ENCODE peak calls at places on chromosomes 7 and 10, in four cellular contexts. O, R, H and U are unnamed samples.

GRCh38 chr10:93468532-93469213 is 13.5 kb downstream of the MYOF start:
- DNase-seq in H (peak; percentile 88), O (peak; percentile 89), R (peak; percentile 91), U (peak; percentile 80)

GRCh38 chr10:93061594-93062498 is 1.2 kb downstream of the CYP26C1 start:
- DNase-seq in H (no peak), O (no peak), R (peak; percentile 33), U (no peak)

GRCh38 chr10:3786295-3786981 is 1.4 kb upstream of the KLF6 start:
- DNase-seq in R (peak; percentile 60), H (no peak), O (peak; percentile 88), U (peak; percentile 90)

GRCh38 chr10:91378061-91378460 is 32.1 kb upstream of the HECTD2 start:
- DNase-seq in H (no peak), R (peak; percentile 59), O (no peak), U (no peak)

GRCh38 chr10:102757323-102757722 is 13.6 kb downstream of the WBP1L start:
- DNase-seq in H (no peak), R (no peak), O (no peak), U (no peak)

GRCh38 chr7:158828343-158829020 is 827 bp downstream of the ESYT2 start:
- DNase-seq in H (peak; percentile 75), O (no peak), R (no peak), U (no peak)

GRCh38 chr7:105473163-105473562 is 48.9 kb downstream of the PUS7 start:
- DNase-seq in R (peak; percentile 91), O (no peak), H (peak; percentile 86), U (no peak)

GRCh38 chr7:12643001-12643400 is 44.4 kb upstream of the ARL4A start:
- DNase-seq in R (no peak), O (no peak), H (peak; percentile 69), U (no peak)

GRCh38 chr10:16652154-16652553 is 130.5 kb upstream of the C1QL3 start:
- DNase-seq in R (peak; percentile 48), H (peak; percentile 9), O (no peak), U (no peak)

GRCh38 chr7:139559364-139560105 is 36.0 kb downstream of the CLEC2L start:
- DNase-seq in R (no peak), O (no peak), H (no peak), U (no peak)

GRCh38 chr7:30755384-30756154 is 3.6 kb downstream of the INMT start:
- DNase-seq in O (no peak), H (peak; percentile 69), R (peak; percentile 75), U (no peak)

GRCh38 chr10:4167216-4167615 is 382.2 kb upstream of the KLF6 start:
- DNase-seq in R (no peak), H (no peak), O (no peak), U (no peak)

DNA sequence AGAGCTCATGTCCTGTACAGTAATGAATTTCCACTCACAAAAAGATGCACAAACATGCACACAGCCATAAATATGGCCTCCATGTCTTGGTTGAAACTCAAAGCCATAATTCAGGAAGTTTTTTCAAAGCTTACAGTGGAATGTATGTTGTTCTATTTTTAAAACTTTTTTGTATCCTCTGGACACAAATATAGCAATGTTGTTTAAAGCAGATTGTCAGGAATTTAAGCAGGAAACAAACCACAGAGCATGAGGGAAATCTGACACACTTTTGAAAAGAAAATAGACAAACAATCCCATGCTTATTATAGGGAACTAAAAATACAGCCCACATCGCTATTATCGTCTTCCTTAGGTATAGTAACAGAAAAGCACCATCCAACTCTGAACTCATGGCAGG is 21.5 kb downstream of the LRRN3 start:
- DNase-seq in R (peak; percentile 21), H (peak; percentile 49), O (no peak), U (no peak)
- H3K4me3 ChIP-seq in R (no peak overlapping the region), H (no peak overlapping the region), O (no peak overlapping the region), U (no peak overlapping the region)

GRCh38 chr7:44107961-44108767 is 4.0 kb downstream of the AEBP1 start:
- DNase-seq in O (no peak), H (no peak), R (no peak), U (no peak)

GRCh38 chr7:44104880-44105771 is 981 bp downstream of the AEBP1 start:
- DNase-seq in R (peak; percentile 73), H (peak; percentile 79), O (no peak), U (peak; percentile 79)

GRCh38 chr7:44107116-44107960 is 3.2 kb downstream of the AEBP1 start:
- DNase-seq in R (no peak), O (no peak), H (no peak), U (no peak)

GRCh38 chr7:44105832-44106231 is 1.7 kb downstream of the AEBP1 start:
- DNase-seq in H (no peak), R (no peak), O (no peak), U (no peak)

GRCh38 chr7:44106311-44107065 is 2.3 kb downstream of the AEBP1 start:
- DNase-seq in R (no peak), O (no peak), H (no peak), U (no peak)
- H3K4me3 ChIP-seq in R (peak overlapping the region; percentile 68), O (no peak overlapping the region), H (peak overlapping the region; percentile 76), U (no peak overlapping the region)

GRCh38 chr10:100370976-100371706 is 24.1 kb downstream of the SCD start:
- DNase-seq in R (peak; percentile 93), H (peak; percentile 83), O (peak; percentile 82), U (no peak)
- H3K4me3 ChIP-seq in R (no peak overlapping the region), H (peak overlapping the region; percentile 54), O (peak overlapping the region; percentile 10), U (no peak overlapping the region)

DNA sequence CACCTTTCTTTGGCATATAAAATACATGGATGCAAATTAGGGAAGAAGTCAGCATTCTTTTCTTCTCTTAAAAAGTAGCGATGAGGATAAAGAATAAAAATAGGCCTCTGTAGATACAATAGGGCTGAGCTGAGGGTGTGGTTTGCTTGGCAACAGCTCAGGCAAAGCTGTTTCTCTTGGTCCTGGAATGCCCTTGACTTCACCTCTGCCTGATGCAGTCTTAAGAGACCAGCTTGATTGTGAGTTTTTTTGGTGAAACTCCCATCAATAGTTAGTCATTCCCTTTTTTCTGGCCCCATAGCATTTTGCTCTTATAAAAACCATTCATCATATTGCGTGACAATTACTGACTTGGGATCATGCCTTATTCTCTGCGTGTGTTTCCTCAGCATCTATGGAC is 42.1 kb upstream of the MKLN1 start:
- DNase-seq in H (peak; percentile 25), O (no peak), R (peak; percentile 30), U (no peak)
- H3K4me3 ChIP-seq in H (peak overlapping the region; percentile 54), O (no peak overlapping the region), R (no peak overlapping the region), U (no peak overlapping the region)

GRCh38 chr10:69847883-69848282 is 46.2 kb downstream of the COL13A1 start:
- DNase-seq in R (no peak), H (no peak), O (no peak), U (no peak)
- H3K4me3 ChIP-seq in R (no peak overlapping the region), H (no peak overlapping the region), O (no peak overlapping the region), U (no peak overlapping the region)

DNA sequence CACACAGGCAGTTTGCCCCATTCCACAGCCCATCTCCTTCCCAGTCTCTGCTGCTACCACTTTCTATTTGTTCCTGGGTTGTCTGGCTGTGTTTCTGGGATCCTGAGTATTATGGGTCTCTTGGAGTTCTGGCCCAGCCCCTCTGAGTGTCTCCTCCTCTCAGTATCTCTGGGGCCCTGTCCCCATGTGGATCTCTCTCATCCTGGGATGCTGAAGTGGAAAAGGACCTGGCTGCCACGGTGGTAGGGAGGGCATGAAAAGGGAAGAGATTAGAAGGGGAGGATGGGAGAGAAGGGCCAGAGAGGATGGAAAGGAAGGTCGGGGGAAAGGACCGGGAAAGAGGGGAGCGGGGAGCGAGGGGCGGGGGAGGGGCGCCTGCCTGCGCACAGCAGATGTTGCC is 54.5 kb upstream of the LBX1 start:
- DNase-seq in H (no peak), O (no peak), R (no peak), U (no peak)
- H3K4me3 ChIP-seq in H (no peak overlapping the region), O (no peak overlapping the region), R (no peak overlapping the region), U (no peak overlapping the region)

GRCh38 chr7:80767655-80768054 is 129.2 kb downstream of the CD36 start:
- DNase-seq in H (no peak), R (no peak), O (no peak), U (no peak)
- H3K4me3 ChIP-seq in H (no peak overlapping the region), R (no peak overlapping the region), O (no peak overlapping the region), U (no peak overlapping the region)